ENCODE peak calls at places on chromosomes 6 and 20, in eight cellular contexts. X is brain microvascular endothelial cell, N is ovary, E is upper lobe of right lung, A is right atrium auricular region, S is IMR-90, Y is psoas muscle, Z is PC-3. F is an unnamed sample.
A peak's percentile ranks its signal among the peaks of the same experiment; 100 is the strongest.

GRCh38 chr6:90098025-90098474 is 198.6 kb downstream of the BACH2 start:
- DNase-seq in Y (peak; percentile 82), X (peak; percentile 35), E (no peak), Z (peak; percentile 58), N (peak; percentile 44), A (peak; percentile 91), S (peak; percentile 89), F (peak; percentile 84)

GRCh38 chr20:49635171-49635570 is 67.2 kb upstream of the PTGIS start:
- DNase-seq in A (no peak), E (no peak), X (no peak), N (peak; percentile 84), S (no peak), Y (peak; percentile 46), Z (no peak), F (no peak)

GRCh38 chr6:43871933-43872332 is 101.9 kb downstream of the VEGFA start:
- DNase-seq in E (no peak), X (no peak), A (no peak), N (no peak), Z (no peak), Y (no peak), S (no peak), F (no peak)

GRCh38 chr6:74289881-74290280 is 593.9 kb downstream of the CD109 start:
- DNase-seq in E (no peak), S (peak; percentile 97), A (no peak), X (no peak), Z (peak; percentile 44), Y (no peak), N (no peak), F (no peak)

GRCh38 chr6:91383207-91383606 is 796.3 kb upstream of the MAP3K7 start:
- DNase-seq in E (no peak), N (no peak), Y (no peak), Z (no peak), S (no peak), X (no peak), A (no peak), F (no peak)

GRCh38 chr6:14476793-14477531 is 359.4 kb downstream of the CD83 start:
- DNase-seq in Y (peak; percentile 40), X (peak; percentile 79), A (no peak), E (no peak), N (peak; percentile 76), S (peak; percentile 100), Z (no peak), F (no peak)

GRCh38 chr20:5658897-5659296 is 91.3 kb upstream of the SHLD1 start:
- DNase-seq in X (peak; percentile 93), N (peak; percentile 77), E (no peak), Z (peak; percentile 12), A (peak; percentile 96), Y (peak; percentile 67), S (peak; percentile 91), F (peak; percentile 85)

GRCh38 chr20:3890410-3890751 is 1.2 kb downstream of the PANK2 start:
- DNase-seq in S (peak; percentile 56), A (no peak), Y (no peak), E (no peak), Z (peak; percentile 51), N (no peak), X (no peak), F (no peak)

GRCh38 chr6:38755874-38756273 is 40.8 kb downstream of the DNAH8 start:
- DNase-seq in E (no peak), Y (no peak), S (no peak), N (no peak), Z (peak; percentile 92), A (no peak), X (no peak), F (no peak)

GRCh38 chr20:53793783-53794383 is 200.2 kb upstream of the ZNF217 start:
- DNase-seq in X (no peak), S (no peak), N (no peak), Y (no peak), A (no peak), E (no peak), Z (no peak), F (no peak)

GRCh38 chr20:53795170-53795569 is 201.5 kb upstream of the ZNF217 start:
- DNase-seq in Y (no peak), A (no peak), X (peak; percentile 47), Z (peak; percentile 49), E (no peak), S (peak; percentile 55), N (no peak), F (no peak)

GRCh38 chr20:53797085-53797484 is 203.4 kb upstream of the ZNF217 start:
- DNase-seq in Y (no peak), X (no peak), E (no peak), S (no peak), Z (no peak), N (no peak), A (no peak), F (no peak)

GRCh38 chr20:53792946-53793536 is 199.4 kb upstream of the ZNF217 start:
- DNase-seq in X (no peak), Y (no peak), E (no peak), S (no peak), A (no peak), N (no peak), Z (no peak), F (no peak)

GRCh38 chr20:53794529-53795115 is 201.0 kb upstream of the ZNF217 start:
- DNase-seq in E (no peak), Z (no peak), S (peak; percentile 47), Y (no peak), A (peak; percentile 23), N (no peak), X (peak; percentile 38), F (no peak)
- H3K27ac ChIP-seq in E (no peak overlapping the region), Z (no peak overlapping the region), S (peak overlapping the region; percentile 5), Y (no peak overlapping the region), A (no peak overlapping the region), N (no peak overlapping the region), X (peak overlapping the region; percentile 43), F (no peak overlapping the region)

GRCh38 chr20:37755665-37756064 is 61.8 kb downstream of the CTNNBL1 start:
- DNase-seq in Z (no peak), A (no peak), E (no peak), Y (no peak), S (no peak), X (no peak), N (no peak), F (no peak)
- TF ChIP-seq CTCF in Z (peak; percentile 12), A (no peak), E (no peak), Y (peak; percentile 53), S (no peak), X (peak; percentile 45), N (no peak), F (no peak)

GRCh38 chr20:44123251-44123650 is 63.7 kb downstream of the JPH2 start:
- DNase-seq in X (no peak), S (no peak), E (no peak), Y (no peak), N (no peak), A (no peak), Z (no peak), F (no peak)
- H3K4me3 ChIP-seq in X (no peak overlapping the region), S (no peak overlapping the region), E (no peak overlapping the region), Y (peak overlapping the region; percentile 53), N (no peak overlapping the region), A (no peak overlapping the region), Z (no peak overlapping the region), F (no peak overlapping the region)

DNA sequence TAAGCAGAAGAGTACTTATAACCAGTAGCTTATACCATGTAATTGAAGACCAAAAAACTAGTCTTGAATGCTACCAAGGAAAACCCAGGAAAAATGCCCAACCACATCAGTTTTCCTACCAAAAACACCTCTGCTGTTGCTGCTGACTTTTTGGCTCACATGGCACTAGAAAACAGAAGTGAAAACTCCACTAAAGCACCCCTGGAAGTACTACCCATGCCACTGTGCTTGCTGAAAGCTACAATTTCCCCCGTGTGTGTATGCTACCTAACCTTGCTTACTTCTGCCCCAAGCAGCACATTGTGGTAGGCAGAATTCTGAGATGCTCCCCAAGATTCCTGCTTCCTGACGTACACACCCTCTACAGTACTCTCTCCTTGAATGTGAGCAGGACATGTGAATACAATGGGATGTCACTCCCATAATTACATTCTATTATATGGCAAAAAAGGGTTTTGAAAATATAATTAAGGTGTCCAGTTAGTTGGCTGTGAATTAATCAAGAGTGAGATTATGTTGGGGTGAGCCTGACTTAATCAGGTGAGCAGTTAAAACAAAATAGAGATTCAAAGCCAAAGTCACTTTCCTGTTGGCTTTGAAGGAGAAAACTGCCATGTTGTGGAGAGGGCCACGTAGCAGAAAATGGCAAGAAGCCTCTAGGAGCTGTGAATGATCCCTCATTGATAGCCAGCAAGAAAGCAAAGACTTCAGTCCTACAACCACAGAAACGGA is 209.8 kb upstream of the MARCKS start:
- DNase-seq in E (no peak), A (no peak), Z (no peak), X (no peak), S (no peak), Y (no peak), N (no peak), F (no peak)
- H3K27ac ChIP-seq in E (no peak overlapping the region), A (no peak overlapping the region), Z (no peak overlapping the region), X (no peak overlapping the region), S (no peak overlapping the region), Y (no peak overlapping the region), N (no peak overlapping the region), F (no peak overlapping the region)

GRCh38 chr20:34312024-34312460 is 8.9 kb upstream of the AHCY start:
- DNase-seq in N (no peak), E (no peak), X (no peak), Z (no peak), Y (no peak), S (no peak), A (no peak), F (no peak)

GRCh38 chr20:34310481-34311117 is 7.4 kb upstream of the AHCY start:
- DNase-seq in A (no peak), E (no peak), Y (no peak), N (no peak), X (no peak), Z (no peak), S (no peak), F (no peak)

GRCh38 chr20:34312544-34313217 is 9.5 kb upstream of the AHCY start:
- DNase-seq in X (peak; percentile 77), S (peak; percentile 81), N (peak; percentile 81), Y (peak; percentile 81), E (peak; percentile 89), A (peak; percentile 88), Z (peak; percentile 95), F (peak; percentile 91)

GRCh38 chr20:34309691-34310090 is 6.5 kb upstream of the AHCY start:
- DNase-seq in X (no peak), A (no peak), N (no peak), S (no peak), E (no peak), Z (no peak), Y (no peak), F (no peak)

DNA sequence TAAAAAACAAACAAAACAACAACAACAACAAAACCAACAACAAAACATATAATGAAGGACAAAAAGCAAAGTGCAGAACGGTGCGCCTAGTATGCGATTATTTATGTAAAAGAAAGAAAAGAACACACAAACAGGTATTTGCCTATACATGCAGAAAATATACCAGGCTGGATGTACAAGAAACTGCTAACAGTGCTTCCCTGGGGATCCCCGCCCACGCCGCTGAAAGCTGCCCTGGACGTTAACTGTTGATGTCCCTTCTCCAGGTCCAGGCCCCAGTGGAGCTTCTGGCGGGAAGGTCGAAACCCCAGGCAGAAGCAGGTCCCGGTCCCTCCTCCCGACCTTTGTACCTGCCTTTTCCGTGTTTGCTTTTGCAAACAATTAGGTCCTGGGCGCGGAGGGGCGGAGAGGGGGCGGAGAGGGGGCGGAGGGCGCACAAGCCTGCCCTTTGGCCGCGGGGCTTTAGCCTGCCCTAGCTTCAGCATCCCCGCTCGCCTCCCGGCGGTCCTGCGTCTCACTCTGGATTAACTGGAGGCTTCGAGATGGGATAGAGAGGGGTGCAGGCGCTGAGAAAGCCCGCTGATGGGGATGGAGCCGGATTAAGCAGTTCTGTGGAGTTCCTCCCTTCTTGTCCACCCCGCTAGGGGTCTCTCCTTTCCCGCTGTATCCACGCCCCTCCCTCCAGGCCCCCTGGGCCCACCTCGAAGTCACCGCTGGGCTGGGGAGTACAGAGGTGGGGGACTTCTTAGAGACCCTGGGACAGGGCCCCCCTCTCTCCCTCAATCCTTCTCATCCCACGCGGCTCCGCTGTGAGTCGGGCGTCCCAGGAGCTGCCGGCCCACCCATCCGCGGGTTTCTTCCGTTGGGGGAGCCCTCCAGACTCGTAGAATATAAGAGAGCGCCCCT is 8.2 kb upstream of the AHCY start:
- DNase-seq in N (peak; percentile 30), S (no peak), Y (no peak), X (no peak), E (no peak), A (no peak), Z (no peak), F (no peak)
- TF ChIP-seq CTCF in N (no peak), S (no peak), Y (no peak), X (peak; percentile 36), E (no peak), A (no peak), Z (peak; percentile 30), F (no peak)